ENCODE peak calls at places on chromosome 1, in nine cellular contexts. Y, N, E, P, Q, G, F, U and S are unnamed samples.

GRCh38 chr1:111776397-111776796 is 20.7 kb downstream of the DDX20 start:
- DNase-seq in Q (no peak), N (peak), G (no peak), F (peak), U (no peak), P (no peak), E (no peak), Y (no peak), S (no peak)

GRCh38 chr1:66243548-66244130 is 290.3 kb upstream of the SGIP1 start:
- DNase-seq in F (peak), Q (no peak), E (no peak), Y (no peak), U (peak), G (no peak), N (no peak), P (no peak), S (peak)

GRCh38 chr1:22414244-22414751 is 37.4 kb upstream of the ZBTB40 start:
- DNase-seq in G (peak), Y (no peak), N (no peak), P (no peak), Q (no peak), U (peak), E (peak), F (peak), S (no peak)

GRCh38 chr1:53016705-53017104 is 45.3 kb upstream of the PODN start:
- DNase-seq in P (no peak), E (no peak), G (no peak), U (no peak), Y (no peak), N (no peak), Q (no peak), F (peak), S (no peak)

GRCh38 chr1:20486457-20487235 is 636 bp upstream of the CAMK2N1 start:
- DNase-seq in P (peak), Y (peak), F (peak), E (peak), G (peak), U (no peak), Q (no peak), N (peak), S (no peak)

GRCh38 chr1:241637046-241637590 is 3.1 kb downstream of the CHML start:
- DNase-seq in Q (no peak), F (peak), Y (no peak), P (no peak), G (no peak), N (no peak), E (no peak), U (no peak), S (no peak)

GRCh38 chr1:18917071-18917799 is 14.9 kb upstream of the ALDH4A1 start:
- DNase-seq in U (no peak), E (no peak), N (no peak), F (no peak), Y (no peak), Q (no peak), P (no peak), G (no peak), S (no peak)

GRCh38 chr1:186722711-186723309 is 42.6 kb upstream of the PTGS2 start:
- DNase-seq in G (peak), Y (no peak), F (peak), E (peak), N (peak), U (peak), Q (no peak), P (no peak), S (peak)

GRCh38 chr1:95098196-95098595 is 19.0 kb upstream of the TLCD4 start:
- DNase-seq in Q (no peak), F (peak), P (no peak), G (peak), E (no peak), N (no peak), Y (no peak), U (no peak), S (no peak)

GRCh38 chr1:234912541-234913312 is 215.9 kb downstream of the TOMM20 start:
- DNase-seq in Q (no peak), G (no peak), Y (no peak), P (no peak), E (no peak), F (no peak), N (no peak), U (no peak), S (no peak)

GRCh38 chr1:18009061-18009728 is 98.4 kb upstream of the IGSF21 start:
- DNase-seq in Q (no peak), G (no peak), U (no peak), F (no peak), N (no peak), Y (no peak), E (no peak), P (no peak), S (no peak)

GRCh38 chr1:7046314-7046713 is 261.1 kb downstream of the CAMTA1 start:
- DNase-seq in Q (no peak), N (peak), G (peak), P (no peak), F (peak), Y (peak), U (peak), E (no peak), S (no peak)

GRCh38 chr1:156809711-156810366 is 6.8 kb downstream of the SH2D2A start:
- DNase-seq in F (no peak), U (no peak), Q (no peak), Y (no peak), G (no peak), P (no peak), N (no peak), E (no peak), S (no peak)

GRCh38 chr1:201605385-201605747 is 66.4 kb downstream of the NAV1 start:
- DNase-seq in E (no peak), Q (no peak), Y (no peak), N (no peak), U (peak), P (no peak), G (no peak), F (peak), S (no peak)

GRCh38 chr1:53274541-53275185 is 36.3 kb upstream of the MAGOH start:
- DNase-seq in G (no peak), E (no peak), F (no peak), Y (no peak), U (no peak), Q (no peak), P (no peak), N (no peak), S (no peak)

GRCh38 chr1:217907504-217907903 is 276.4 kb downstream of the SPATA17 start:
- DNase-seq in Q (no peak), U (no peak), P (no peak), N (no peak), Y (no peak), F (peak), G (no peak), E (peak), S (no peak)

GRCh38 chr1:111448482-111448917 is 556 bp downstream of the WDR77 start:
- DNase-seq in F (peak), N (no peak), U (no peak), Q (no peak), E (peak), P (peak), Y (no peak), G (no peak), S (peak)

GRCh38 chr1:163083690-163084089 is 14.5 kb downstream of the RGS4 start:
- DNase-seq in Y (no peak), F (peak), G (peak), E (no peak), Q (no peak), P (no peak), N (no peak), U (no peak), S (no peak)

GRCh38 chr1:160904783-160905616 is 20.0 kb upstream of the ITLN1 start:
- DNase-seq in U (no peak), Q (no peak), Y (no peak), P (no peak), E (no peak), G (no peak), F (no peak), N (peak), S (no peak)

GRCh38 chr1:229372251-229372650 is 29.4 kb upstream of the CCSAP start:
- DNase-seq in P (no peak), F (no peak), G (no peak), E (no peak), U (no peak), Q (no peak), Y (no peak), N (no peak), S (no peak)

GRCh38 chr1:85326381-85326780 is 49.9 kb upstream of the BCL10 start:
- DNase-seq in F (no peak), U (no peak), E (no peak), Y (no peak), N (no peak), P (no peak), G (no peak), Q (no peak), S (no peak)

GRCh38 chr1:185528084-185528656 is 206.0 kb upstream of the HMCN1 start:
- DNase-seq in U (no peak), F (no peak), Q (no peak), N (no peak), P (no peak), E (no peak), G (no peak), Y (no peak), S (no peak)

GRCh38 chr1:6864166-6864565 is 78.9 kb downstream of the CAMTA1 start:
- DNase-seq in U (no peak), F (no peak), P (no peak), Q (no peak), Y (no peak), G (peak), E (no peak), N (no peak), S (no peak)

GRCh38 chr1:210397681-210398080 is 69.0 kb downstream of the HHAT start:
- DNase-seq in N (no peak), E (no peak), Y (no peak), P (no peak), U (no peak), G (no peak), F (no peak), Q (no peak), S (no peak)

GRCh38 chr1:156657161-156657970 is 15.4 kb downstream of the BCAN start:
- DNase-seq in Q (peak), P (peak), F (peak), G (no peak), N (peak), Y (peak), U (peak), E (peak), S (peak)

GRCh38 chr1:114558548-114558947 is 22.9 kb downstream of the BCAS2 start:
- DNase-seq in F (no peak), E (peak), Y (no peak), U (no peak), G (no peak), P (no peak), N (peak), Q (no peak), S (no peak)

GRCh38 chr1:150613061-150613920 is 16.1 kb downstream of the ENSA start:
- DNase-seq in N (no peak), Q (peak), E (peak), F (peak), U (peak), Y (no peak), P (no peak), G (peak), S (peak)

GRCh38 chr1:39917825-39918224 is 16.1 kb upstream of the MYCL start:
- DNase-seq in F (no peak), Q (no peak), P (no peak), E (no peak), N (no peak), Y (no peak), U (no peak), G (no peak), S (no peak)
- TF ChIP-seq CTCF in F (no peak), Q (no peak), P (no peak), E (no peak), N (no peak), Y (no peak), U (peak), G (no peak), S (no peak)

GRCh38 chr1:51755437-51755836 is 123.1 kb downstream of the NRDC start:
- DNase-seq in F (no peak), G (no peak), Q (no peak), P (no peak), E (no peak), Y (no peak), N (no peak), U (no peak), S (no peak)

GRCh38 chr1:51756290-51756689 is 122.2 kb downstream of the NRDC start:
- DNase-seq in E (no peak), N (no peak), Y (no peak), U (no peak), P (no peak), G (no peak), Q (no peak), F (no peak), S (no peak)

GRCh38 chr1:51758310-51758709 is 120.2 kb downstream of the NRDC start:
- DNase-seq in U (no peak), F (no peak), N (no peak), Y (no peak), E (no peak), P (no peak), G (no peak), Q (no peak), S (no peak)

GRCh38 chr1:51760872-51761271 is 117.7 kb downstream of the NRDC start:
- DNase-seq in F (no peak), N (no peak), G (no peak), P (no peak), U (no peak), E (no peak), Q (no peak), Y (no peak), S (no peak)
- TF ChIP-seq CTCF in F (no peak), N (no peak), G (no peak), P (no peak), U (no peak), E (no peak), Q (no peak), Y (no peak), S (no peak)

DNA sequence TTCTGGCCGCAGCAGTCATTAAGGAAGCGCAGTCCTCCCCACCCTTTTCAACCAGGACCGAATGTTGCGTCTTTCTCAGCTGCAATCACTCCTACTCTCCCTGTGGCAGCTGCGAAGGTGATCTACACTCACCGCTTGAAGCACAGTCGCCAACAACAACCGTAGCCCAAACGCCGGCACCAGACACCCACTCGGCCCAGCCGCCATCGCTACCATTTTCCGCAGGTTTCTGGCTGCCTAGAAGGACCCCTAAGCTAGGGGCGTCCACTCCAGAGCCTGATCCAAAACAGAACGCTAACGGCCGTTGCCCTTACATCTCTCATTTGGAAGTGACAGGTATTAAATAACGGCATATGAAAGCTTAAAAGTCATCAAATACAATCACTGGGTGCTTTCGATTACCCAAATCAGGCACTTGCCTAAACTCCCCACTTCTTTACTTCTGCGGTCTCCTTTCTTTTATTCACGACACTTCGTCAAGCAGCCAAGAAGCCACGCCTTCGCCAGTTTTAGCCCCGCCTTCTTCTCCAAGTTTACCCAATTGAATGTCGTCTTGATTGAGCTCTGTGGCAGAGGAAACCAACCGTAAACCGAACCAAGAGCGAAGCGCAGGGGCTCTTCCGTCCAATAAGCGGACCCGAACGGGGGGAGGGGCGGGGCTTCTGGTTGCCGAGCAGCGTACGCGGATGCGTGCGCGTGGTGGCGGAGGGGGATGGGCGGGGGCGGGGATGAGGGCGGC is at the start of gene SELENOF:
- DNase-seq in Q (peak), P (peak), U (peak), N (peak), F (peak), E (peak), Y (peak), G (peak), S (peak)
- TF ChIP-seq CTCF in Q (no peak), P (no peak), U (no peak), N (no peak), F (no peak), E (no peak), Y (no peak), G (no peak), S (no peak)

DNA sequence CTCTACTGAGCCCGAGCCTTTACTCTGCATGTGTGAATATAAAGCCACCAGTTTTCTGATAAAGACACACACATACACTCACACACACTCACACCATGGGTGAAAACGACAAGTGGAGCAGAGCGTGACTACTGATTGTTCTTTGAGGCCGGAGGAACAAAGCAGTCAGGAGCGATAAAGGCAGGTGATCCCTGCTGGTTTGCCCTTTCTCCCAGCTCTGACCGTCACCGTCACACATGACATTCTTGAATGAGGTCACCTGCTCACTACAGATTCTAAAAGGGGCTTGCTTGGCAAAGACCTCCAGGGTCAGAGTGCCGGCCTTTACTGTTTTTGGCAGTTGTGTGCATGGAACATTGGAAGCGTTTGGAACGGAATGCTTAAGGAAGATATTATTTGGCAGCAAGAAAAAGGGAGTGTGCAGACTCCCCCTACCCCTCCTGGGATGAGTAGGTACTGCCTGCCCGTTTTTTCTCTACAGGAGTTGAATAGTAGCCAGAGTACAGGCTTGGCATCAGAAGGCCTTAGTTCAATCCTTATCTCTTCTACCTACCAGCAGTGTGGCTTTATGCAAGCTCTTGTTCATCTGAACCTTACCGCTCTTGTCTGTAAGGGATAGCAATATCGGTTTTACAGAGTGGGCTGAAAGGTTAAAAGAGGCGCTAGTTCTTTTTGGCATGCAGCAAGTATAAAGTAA is 79.7 kb downstream of the PBX1 start:
- DNase-seq in Q (no peak), F (no peak), E (no peak), Y (no peak), G (no peak), P (no peak), U (no peak), N (no peak), S (no peak)
- TF ChIP-seq CTCF in Q (no peak), F (no peak), E (no peak), Y (no peak), G (no peak), P (no peak), U (no peak), N (no peak), S (no peak)

GRCh38 chr1:30857964-30858363 is 50.6 kb downstream of the SDC3 start:
- DNase-seq in E (no peak), N (no peak), F (no peak), Q (no peak), G (no peak), Y (no peak), P (no peak), U (no peak), S (no peak)
- TF ChIP-seq CTCF in E (no peak), N (no peak), F (no peak), Q (no peak), G (no peak), Y (no peak), P (no peak), U (no peak), S (no peak)

GRCh38 chr1:4068076-4068475 is 168.0 kb upstream of the C1orf174 start:
- DNase-seq in G (no peak), N (no peak), Q (no peak), F (no peak), Y (no peak), E (no peak), P (no peak), U (no peak), S (no peak)

GRCh38 chr1:4075436-4076225 is 175.6 kb upstream of the C1orf174 start:
- DNase-seq in N (no peak), F (no peak), U (no peak), G (no peak), Q (no peak), E (no peak), P (no peak), Y (no peak), S (no peak)

GRCh38 chr1:4071675-4072074 is 171.6 kb upstream of the C1orf174 start:
- DNase-seq in U (no peak), P (no peak), Y (no peak), F (no peak), E (no peak), N (no peak), Q (no peak), G (no peak), S (no peak)

GRCh38 chr1:4076346-4076745 is 176.3 kb upstream of the C1orf174 start:
- DNase-seq in Q (no peak), N (no peak), E (no peak), F (no peak), Y (no peak), U (no peak), P (no peak), G (no peak), S (no peak)

GRCh38 chr1:4072754-4073153 is 172.7 kb upstream of the C1orf174 start:
- DNase-seq in G (no peak), N (no peak), E (no peak), P (no peak), U (no peak), Y (no peak), F (no peak), Q (no peak), S (no peak)
- TF ChIP-seq CTCF in G (no peak), N (no peak), E (no peak), P (no peak), U (no peak), Y (no peak), F (no peak), Q (no peak), S (no peak)